ENCODE peak calls at places on chromosomes 1 and 21, in eight cellular contexts. F is GM12878, K is OCI-LY7, E is IMR-90, I is PC-9, J is A549, L is hepatocyte, B is neural progenitor cell. Z is an unnamed sample.

GRCh38 chr1:152481869-152482664 is 28.5 kb upstream of the LCE5A start:
- DNase-seq in K (no peak), I (no peak), J (no peak), L (no peak), B (no peak), E (no peak), F (no peak), Z (no peak)

GRCh38 chr21:46096997-46097825 is 701 bp upstream of the COL6A2 start:
- DNase-seq in I (no peak), L (peak; percentile 14), J (no peak), E (no peak), B (no peak), F (no peak), K (no peak), Z (no peak)

GRCh38 chr21:42213082-42213774 is 5.7 kb upstream of the ABCG1 start:
- DNase-seq in E (no peak), K (no peak), I (no peak), L (no peak), F (no peak), J (no peak), B (no peak), Z (no peak)

GRCh38 chr1:222931018-222931417 is 116.2 kb downstream of the DISP1 start:
- DNase-seq in J (no peak), I (no peak), L (no peak), K (no peak), F (no peak), B (no peak), E (peak; percentile 16), Z (no peak)

GRCh38 chr1:53328009-53328489 is at the start of gene LRP8:
- DNase-seq in B (peak; percentile 91), F (no peak), I (no peak), E (peak; percentile 56), J (peak; percentile 60), L (peak; percentile 86), K (peak; percentile 81), Z (peak; percentile 59)

GRCh38 chr1:42456754-42457089 is 379 bp downstream of the PPCS start:
- DNase-seq in I (peak; percentile 55), J (peak; percentile 57), K (peak; percentile 83), L (peak; percentile 77), B (no peak), F (peak; percentile 26), E (peak; percentile 50), Z (peak; percentile 59)

GRCh38 chr1:182784556-182785171 is 4.9 kb upstream of the NPL start:
- DNase-seq in E (peak; percentile 50), I (peak; percentile 55), J (peak; percentile 44), K (peak; percentile 81), F (no peak), L (peak; percentile 82), B (peak; percentile 72), Z (peak; percentile 20)

GRCh38 chr1:10904396-10905358 is 107.8 kb upstream of the TARDBP start:
- DNase-seq in L (no peak), K (peak; percentile 10), F (no peak), J (no peak), B (no peak), E (no peak), I (no peak), Z (no peak)

GRCh38 chr1:201468844-201469644 is at the start of gene PHLDA3:
- DNase-seq in E (peak; percentile 93), K (no peak), L (peak; percentile 94), J (peak; percentile 78), I (peak; percentile 63), F (no peak), B (peak; percentile 88), Z (peak; percentile 93)

GRCh38 chr21:33289199-33289819 is 23.1 kb downstream of the IL10RB start:
- DNase-seq in I (no peak), E (peak; percentile 47), K (no peak), L (no peak), F (no peak), B (no peak), J (no peak), Z (peak; percentile 40)

GRCh38 chr1:174880171-174880570 is 119.6 kb upstream of the CACYBP start:
- DNase-seq in L (no peak), B (no peak), J (no peak), E (peak; percentile 2), I (no peak), K (no peak), F (no peak), Z (no peak)

GRCh38 chr1:25871086-25871703 is 4.3 kb downstream of the PAQR7 start:
- DNase-seq in B (no peak), I (no peak), K (no peak), E (no peak), L (no peak), J (no peak), F (no peak), Z (peak; percentile 84)

GRCh38 chr1:201418461-201418860 is 3.1 kb downstream of the TNNI1 start:
- DNase-seq in B (no peak), L (no peak), F (no peak), K (no peak), E (no peak), I (no peak), J (no peak), Z (no peak)

GRCh38 chr1:153488731-153489130 is 28.3 kb upstream of the S100A7 start:
- DNase-seq in E (no peak), L (no peak), I (no peak), K (no peak), B (no peak), J (no peak), F (no peak), Z (peak; percentile 53)

GRCh38 chr1:177873238-177873637 is 96.6 kb downstream of the SEC16B start:
- DNase-seq in E (peak; percentile 94), L (peak; percentile 66), I (no peak), J (peak; percentile 14), F (no peak), B (no peak), K (no peak), Z (peak; percentile 90)

GRCh38 chr1:86517336-86517735 is 29.5 kb upstream of the CLCA4 start:
- DNase-seq in F (no peak), J (no peak), B (no peak), L (peak; percentile 32), I (peak; percentile 85), E (no peak), K (no peak), Z (peak; percentile 68)

GRCh38 chr1:86516366-86516765 is 30.5 kb upstream of the CLCA4 start:
- DNase-seq in F (no peak), I (no peak), J (no peak), B (no peak), K (no peak), L (no peak), E (no peak), Z (no peak)

GRCh38 chr1:86520789-86521521 is 25.9 kb upstream of the CLCA4 start:
- DNase-seq in K (no peak), E (no peak), L (no peak), J (no peak), I (no peak), F (no peak), B (no peak), Z (no peak)

GRCh38 chr1:86521522-86521891 is 25.4 kb upstream of the CLCA4 start:
- DNase-seq in E (no peak), F (no peak), K (no peak), B (no peak), J (no peak), L (no peak), I (no peak), Z (no peak)

DNA sequence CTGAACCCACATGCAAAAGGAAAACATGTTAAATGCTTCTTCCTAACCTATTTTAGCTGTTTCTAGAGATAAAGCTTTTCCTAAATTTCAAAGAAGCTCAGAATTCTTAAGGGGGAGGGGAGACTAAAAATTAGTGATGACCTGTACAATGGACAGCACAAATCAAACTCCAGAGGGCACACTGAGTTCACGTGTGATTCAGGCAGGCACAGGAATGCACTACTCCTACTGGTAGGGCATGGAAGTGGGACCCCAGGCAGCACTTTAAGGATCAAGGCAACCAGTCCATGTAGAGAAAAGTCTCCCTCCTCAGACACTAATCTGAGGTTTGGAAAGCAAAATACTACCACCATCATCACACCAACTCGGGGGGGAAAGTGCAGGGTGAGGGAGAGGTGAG is 31.3 kb upstream of the CLCA4 start:
- DNase-seq in E (no peak), F (no peak), J (peak; percentile 47), B (peak; percentile 64), L (no peak), I (peak; percentile 42), K (peak; percentile 39), Z (peak; percentile 46)
- TF ChIP-seq CTCF in E (peak; percentile 29), F (peak; percentile 22), J (no peak), B (peak; percentile 57), L (peak; percentile 25), I (peak; percentile 43), K (peak; percentile 59), Z (peak; percentile 83)

GRCh38 chr1:113809651-113810602 is 2.3 kb downstream of the RSBN1 start:
- DNase-seq in K (no peak), B (no peak), E (peak; percentile 50), F (no peak), J (peak; percentile 24), L (peak; percentile 72), I (no peak), Z (no peak)
- H3K4me2 ChIP-seq in K (peak overlapping the region; percentile 78), B (peak overlapping the region; percentile 91), E (peak overlapping the region; percentile 92), F (peak overlapping the region; percentile 89), J (peak overlapping the region; percentile 78), L (peak overlapping the region; percentile 81), I (peak overlapping the region; percentile 78), Z (peak overlapping the region; percentile 95)

DNA sequence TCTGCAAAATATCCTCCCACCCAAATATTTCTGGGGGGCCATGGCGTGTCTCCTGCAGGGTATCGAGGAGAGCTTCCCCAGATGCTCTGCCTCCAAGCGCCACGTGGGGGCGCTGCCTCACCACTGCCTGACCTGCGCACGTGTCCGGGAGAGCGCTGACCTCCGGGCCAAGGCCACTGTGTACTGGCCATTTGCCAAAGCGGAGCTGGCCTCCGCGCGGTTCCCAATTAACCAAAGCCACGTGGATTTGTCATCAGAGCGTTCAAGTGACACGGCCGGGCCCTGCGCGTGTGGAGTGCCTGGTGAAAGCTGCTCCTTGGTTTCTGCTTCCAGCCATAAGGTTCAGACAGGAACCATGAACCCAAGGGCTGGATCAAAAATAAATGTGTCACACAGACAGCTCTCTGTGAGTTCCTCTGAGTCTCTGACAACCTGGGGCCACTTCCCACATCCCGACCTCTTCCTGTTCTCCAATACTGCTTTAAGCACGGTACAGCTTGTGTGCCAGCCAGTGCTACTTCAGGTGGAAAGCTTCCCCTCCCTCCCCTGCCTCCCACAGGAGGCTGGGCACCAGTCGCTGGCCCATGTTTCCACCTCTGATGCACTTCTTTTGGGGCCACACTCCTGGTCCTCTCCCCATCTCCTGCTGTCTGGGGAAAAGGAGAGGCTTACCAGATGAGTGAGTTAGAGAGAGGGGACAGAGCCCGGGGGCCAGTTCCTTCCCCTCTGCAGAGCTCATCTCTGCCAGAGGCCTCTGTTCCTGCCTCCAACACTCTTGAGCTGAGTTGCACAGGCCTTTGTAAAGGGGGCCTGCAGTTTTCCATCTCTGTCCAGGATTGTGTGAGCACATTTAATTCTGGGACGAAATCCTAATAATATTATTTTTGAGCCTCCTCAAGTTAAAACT is 26.1 kb downstream of the ZP4 start:
- DNase-seq in E (no peak), F (peak; percentile 5), K (no peak), I (no peak), L (peak; percentile 85), B (peak; percentile 83), J (peak; percentile 39), Z (peak; percentile 31)
- TF ChIP-seq CTCF in E (peak; percentile 67), F (peak; percentile 96), K (peak; percentile 59), I (peak; percentile 62), L (peak; percentile 96), B (peak; percentile 97), J (peak; percentile 74), Z (peak; percentile 100)

DNA sequence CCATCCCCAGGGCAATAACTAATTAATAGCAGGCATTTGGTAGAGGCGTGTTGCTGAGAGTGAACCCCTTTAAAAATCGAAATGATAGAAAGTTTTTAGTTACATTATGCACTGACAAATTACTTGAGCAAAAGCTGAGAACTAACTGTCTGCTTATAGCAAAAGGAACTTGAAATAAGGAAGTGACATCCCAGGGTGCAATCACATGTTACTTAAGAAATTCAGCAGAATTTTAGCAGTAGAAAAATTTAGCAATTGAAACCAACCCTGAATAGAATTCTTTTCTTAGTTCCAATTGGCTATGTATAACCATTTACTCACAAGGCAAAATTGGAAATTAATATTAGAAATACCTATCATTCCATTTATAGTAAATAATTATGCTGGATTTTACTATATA is 139.5 kb upstream of the SAMSN1 start:
- DNase-seq in I (no peak), L (no peak), K (peak; percentile 55), J (no peak), F (peak; percentile 49), E (no peak), B (no peak), Z (no peak)
- H3K4me2 ChIP-seq in I (no peak overlapping the region), L (no peak overlapping the region), K (peak overlapping the region; percentile 69), J (no peak overlapping the region), F (peak overlapping the region; percentile 78), E (no peak overlapping the region), B (no peak overlapping the region), Z (no peak overlapping the region)

Z was measured in mammary epithelial cell.